ENCODE peak calls at places on chromosomes 1 and 21, in five cellular contexts. E is tibial nerve, W is IMR-90, L is breast epithelium, N is esophagus squamous epithelium. M is an unnamed sample.

GRCh38 chr1:23543707-23544443 is 12.8 kb upstream of the E2F2 start:
- DNase-seq in N (no peak), L (no peak), W (peak; percentile 35), E (no peak), M (no peak)

GRCh38 chr1:157040802-157041201 is 4.7 kb downstream of the ARHGEF11 start:
- DNase-seq in E (no peak), W (peak; percentile 81), L (no peak), N (no peak), M (no peak)

GRCh38 chr1:58809327-58810040 is 25.6 kb upstream of the JUN start:
- DNase-seq in E (no peak), L (peak; percentile 60), N (no peak), W (peak; percentile 73), M (peak; percentile 47)

GRCh38 chr21:44962481-44962966 is 22.7 kb downstream of the SLX9 start:
- DNase-seq in L (no peak), N (no peak), E (no peak), W (peak; percentile 100), M (no peak)

GRCh38 chr1:61935516-61935915 is 193.2 kb downstream of the PATJ start:
- DNase-seq in W (no peak), E (no peak), L (no peak), N (no peak), M (no peak)

GRCh38 chr21:36859744-36860501 is 106.5 kb downstream of the HLCS start:
- DNase-seq in N (no peak), E (peak; percentile 57), W (peak; percentile 29), L (peak; percentile 28), M (peak; percentile 60)

GRCh38 chr1:2593251-2593878 is 6.8 kb downstream of the PRXL2B start:
- DNase-seq in N (no peak), L (no peak), E (no peak), W (no peak), M (no peak)

GRCh38 chr1:58874757-58875755 is 91.2 kb upstream of the JUN start:
- DNase-seq in E (no peak), L (peak; percentile 65), W (peak; percentile 51), N (no peak), M (peak; percentile 31)

GRCh38 chr1:244846653-244847052 is 11.2 kb downstream of the COX20 start:
- DNase-seq in L (no peak), W (no peak), E (no peak), N (no peak), M (no peak)

GRCh38 chr1:244850896-244851295 is 13.4 kb downstream of the HNRNPU start:
- DNase-seq in L (no peak), N (no peak), W (no peak), E (no peak), M (no peak)

GRCh38 chr1:244850099-244850852 is 14.1 kb downstream of the HNRNPU start:
- DNase-seq in E (no peak), N (no peak), L (no peak), W (no peak), M (no peak)

GRCh38 chr1:244851546-244852231 is 12.7 kb downstream of the HNRNPU start:
- DNase-seq in W (no peak), L (no peak), E (no peak), N (no peak), M (no peak)

DNA sequence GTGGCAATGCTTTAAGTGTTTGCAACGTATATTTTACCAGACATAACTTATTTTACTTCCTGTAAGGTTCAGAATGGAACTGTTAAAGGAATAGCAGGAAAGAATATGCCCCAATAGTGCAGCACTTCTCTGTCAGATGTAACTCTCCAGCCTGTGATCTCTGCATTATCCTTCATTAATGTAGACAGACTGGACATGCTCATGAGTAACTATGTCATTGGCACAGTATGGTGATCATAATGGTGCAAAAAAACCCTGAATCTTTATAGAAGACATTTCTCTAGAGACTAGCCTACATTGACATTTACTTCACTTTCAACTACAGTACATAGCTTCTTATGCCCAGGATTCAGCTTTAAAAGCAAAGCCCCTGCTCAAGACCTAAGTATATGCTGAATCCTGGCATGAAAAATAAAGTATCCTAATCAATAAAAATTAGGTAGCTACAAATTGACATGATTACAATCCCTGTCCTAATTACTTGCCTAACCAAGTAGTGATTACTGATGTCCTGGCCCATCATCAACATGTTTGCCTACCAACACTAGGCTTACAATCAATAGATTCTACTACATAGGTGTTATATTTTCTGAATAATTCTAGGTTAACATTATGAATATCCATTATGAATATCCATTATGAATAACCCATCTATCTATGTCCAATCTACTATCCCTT is 13.9 kb downstream of the COX20 start:
- DNase-seq in L (no peak), N (no peak), E (no peak), W (no peak), M (no peak)
- TF ChIP-seq POLR2A in L (no peak), N (no peak), E (no peak), W (peak; percentile 27), M (no peak)

DNA sequence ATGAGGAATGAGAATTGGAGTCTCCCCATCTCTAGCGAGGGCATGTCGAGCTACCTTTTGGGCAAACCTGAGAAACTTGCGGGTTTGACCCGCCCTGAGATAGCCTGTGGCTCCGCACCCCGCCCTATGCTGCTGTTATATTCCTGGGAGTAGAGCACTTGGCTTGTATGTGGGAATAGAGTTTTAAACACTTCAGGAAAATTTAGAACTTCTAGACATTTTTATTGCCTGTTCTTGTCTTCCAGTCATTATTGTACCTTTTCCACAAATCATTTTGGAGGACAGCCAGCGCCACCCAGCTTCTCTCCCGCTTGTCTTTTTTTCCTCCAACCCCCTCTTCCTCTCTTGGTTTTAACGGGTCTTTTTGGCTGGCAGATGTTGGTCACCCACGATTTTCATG is 739 bp downstream of the GNPAT start:
- DNase-seq in L (no peak), E (peak; percentile 7), W (no peak), N (no peak), M (no peak)
- TF ChIP-seq CTCF in L (no peak), E (no peak), W (no peak), N (no peak), M (no peak)

GRCh38 chr1:211247921-211248320 is 11.2 kb upstream of the RCOR3 start:
- DNase-seq in W (no peak), N (no peak), E (no peak), L (no peak), M (no peak)
- TF ChIP-seq POLR2A in W (no peak), N (no peak), E (no peak), L (no peak), M (no peak)

GRCh38 chr1:226381226-226381998 is 26.5 kb downstream of the PARP1 start:
- DNase-seq in W (no peak), E (no peak), L (no peak), N (no peak), M (no peak)
- TF ChIP-seq CTCF in W (no peak), E (no peak), L (no peak), N (no peak), M (no peak)

GRCh38 chr1:22330092-22330762 is 121.4 kb upstream of the ZBTB40 start:
- DNase-seq in E (no peak), N (no peak), W (no peak), L (no peak), M (peak; percentile 53)
- TF ChIP-seq POLR2A in E (no peak), N (no peak), W (no peak), L (no peak), M (no peak)

DNA sequence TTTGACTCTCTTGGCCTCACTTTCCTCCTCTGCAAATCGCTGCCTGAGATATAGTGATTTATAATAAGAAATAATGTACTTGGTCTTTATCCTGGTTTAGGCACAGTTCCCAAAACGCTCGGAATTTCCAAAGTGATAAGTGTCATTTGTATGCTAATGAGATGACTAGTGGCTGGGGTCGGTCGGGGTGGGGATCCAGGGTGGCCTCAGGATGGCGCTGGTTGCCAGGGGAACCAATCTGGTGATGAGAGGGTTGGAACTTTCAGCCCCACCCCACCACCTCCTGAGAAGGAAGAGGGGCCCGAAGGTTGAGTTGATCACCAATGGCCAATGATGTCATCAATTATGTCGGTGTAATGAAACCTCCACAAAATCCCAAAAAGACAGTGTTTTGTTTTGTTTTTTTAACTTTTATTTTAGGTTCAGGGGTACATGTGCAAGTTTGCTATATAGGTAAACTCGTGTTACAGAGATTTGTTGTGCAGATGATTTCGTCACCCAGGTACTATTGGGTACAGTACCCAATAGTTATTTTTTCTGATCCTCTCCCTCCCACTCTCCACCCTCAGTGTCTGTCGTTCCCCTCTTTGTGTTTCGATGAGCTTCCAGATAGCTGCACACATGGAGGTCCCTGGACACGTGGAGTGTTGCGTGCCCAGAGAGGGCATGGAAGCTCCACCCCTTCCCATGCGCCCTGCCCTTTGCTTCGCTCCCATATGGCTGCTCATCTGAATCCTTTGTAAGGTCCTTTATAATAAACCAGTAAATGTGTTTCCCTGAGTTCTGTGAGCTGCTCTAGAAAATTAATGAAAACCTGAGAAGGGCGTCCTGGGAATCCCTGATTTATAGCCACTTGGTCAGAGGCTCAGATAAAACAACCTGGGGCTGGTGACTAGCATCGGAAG is 97.2 kb downstream of the KCNN3 start:
- DNase-seq in E (no peak), N (no peak), W (no peak), L (no peak), M (peak; percentile 74)
- TF ChIP-seq CTCF in E (no peak), N (no peak), W (no peak), L (no peak), M (no peak)

GRCh38 chr21:33266050-33266783 is at the start of gene IL10RB:
- DNase-seq in N (peak; percentile 20), E (peak; percentile 59), L (peak; percentile 54), W (peak; percentile 39), M (peak; percentile 44)
- TF ChIP-seq POLR2A in N (no peak), E (no peak), L (no peak), W (peak; percentile 45), M (no peak)

GRCh38 chr1:188489336-188490112 is 1660.8 kb downstream of the PLA2G4A start:
- DNase-seq in W (peak; percentile 55), L (no peak), E (no peak), N (no peak), M (no peak)
- TF ChIP-seq CTCF in W (peak; percentile 13), L (no peak), E (no peak), N (no peak), M (no peak)

GRCh38 chr1:42335809-42336518 is 929 bp upstream of the FOXJ3 start:
- DNase-seq in W (peak; percentile 45), E (no peak), N (no peak), L (no peak), M (peak; percentile 42)
- TF ChIP-seq POLR2A in W (no peak), E (no peak), N (no peak), L (no peak), M (no peak)

M was measured in lower leg skin.